ENCODE peak calls at places on chromosome 21, in ten cellular contexts. One of them, this sample, is unnamed.

GRCh38 chr21:44666401-44667320 is at the start of gene KRTAP12-2:
- DNase-seq in GM19239: no peak
- DNase-seq in fibroblast of pulmonary artery: no peak
- DNase-seq in COR-L47: peak
- DNase-seq in activated T-cell treated with anti-CD3 and anti-CD28 coated beads for 1 hour: no peak
- DNase-seq in amygdala: no peak
- DNase-seq in fibroblast of mammary gland: no peak
- DNase-seq in stimulated activated CD4-positive, alpha-beta T cell treated with anti-CD3 and anti-CD28 coated beads, Interleukin-1b, Interleukin-23, amount 100 ng/mL, for 4 hours: no peak
- DNase-seq in activated CD4-positive, alpha-beta memory T cell treated with anti-CD3 and anti-CD28 coated beads, Interleukin-2, amount 10 ng/mL, durations not matched to agents 7 days and 5 days: no peak
- DNase-seq in fibroblast of the conjunctiva: no peak
- DNase-seq in this sample: no peak

GRCh38 chr21:21715286-21715969 is 717.2 kb downstream of the NCAM2 start:
- DNase-seq in fibroblast of mammary gland: peak
- DNase-seq in activated T-cell treated with anti-CD3 and anti-CD28 coated beads for 1 hour: no peak
- DNase-seq in fibroblast of the conjunctiva: no peak
- DNase-seq in amygdala: no peak
- DNase-seq in activated CD4-positive, alpha-beta memory T cell treated with anti-CD3 and anti-CD28 coated beads, Interleukin-2, amount 10 ng/mL, durations not matched to agents 7 days and 5 days: no peak
- DNase-seq in stimulated activated CD4-positive, alpha-beta T cell treated with anti-CD3 and anti-CD28 coated beads, Interleukin-1b, Interleukin-23, amount 100 ng/mL, for 4 hours: no peak
- DNase-seq in fibroblast of pulmonary artery: peak
- DNase-seq in COR-L47: no peak
- DNase-seq in GM19239: no peak
- DNase-seq in this sample: peak

GRCh38 chr21:32088471-32088870 is 190.4 kb downstream of the MIS18A start:
- DNase-seq in fibroblast of mammary gland: no peak
- DNase-seq in COR-L47: no peak
- DNase-seq in activated T-cell treated with anti-CD3 and anti-CD28 coated beads for 1 hour: no peak
- DNase-seq in activated CD4-positive, alpha-beta memory T cell treated with anti-CD3 and anti-CD28 coated beads, Interleukin-2, amount 10 ng/mL, durations not matched to agents 7 days and 5 days: no peak
- DNase-seq in GM19239: no peak
- DNase-seq in fibroblast of the conjunctiva: no peak
- DNase-seq in fibroblast of pulmonary artery: no peak
- DNase-seq in amygdala: no peak
- DNase-seq in stimulated activated CD4-positive, alpha-beta T cell treated with anti-CD3 and anti-CD28 coated beads, Interleukin-1b, Interleukin-23, amount 100 ng/mL, for 4 hours: no peak
- DNase-seq in this sample: no peak

GRCh38 chr21:40685121-40685630 is 161.8 kb downstream of the DSCAM start:
- DNase-seq in GM19239: no peak
- DNase-seq in fibroblast of mammary gland: no peak
- DNase-seq in stimulated activated CD4-positive, alpha-beta T cell treated with anti-CD3 and anti-CD28 coated beads, Interleukin-1b, Interleukin-23, amount 100 ng/mL, for 4 hours: no peak
- DNase-seq in fibroblast of the conjunctiva: no peak
- DNase-seq in COR-L47: no peak
- DNase-seq in activated T-cell treated with anti-CD3 and anti-CD28 coated beads for 1 hour: no peak
- DNase-seq in fibroblast of pulmonary artery: no peak
- DNase-seq in amygdala: no peak
- DNase-seq in activated CD4-positive, alpha-beta memory T cell treated with anti-CD3 and anti-CD28 coated beads, Interleukin-2, amount 10 ng/mL, durations not matched to agents 7 days and 5 days: no peak
- DNase-seq in this sample: no peak

GRCh38 chr21:35974801-35975200 is 85.5 kb downstream of the SETD4 start:
- DNase-seq in GM19239: no peak
- DNase-seq in fibroblast of pulmonary artery: peak
- DNase-seq in activated CD4-positive, alpha-beta memory T cell treated with anti-CD3 and anti-CD28 coated beads, Interleukin-2, amount 10 ng/mL, durations not matched to agents 7 days and 5 days: no peak
- DNase-seq in activated T-cell treated with anti-CD3 and anti-CD28 coated beads for 1 hour: no peak
- DNase-seq in COR-L47: peak
- DNase-seq in fibroblast of the conjunctiva: no peak
- DNase-seq in stimulated activated CD4-positive, alpha-beta T cell treated with anti-CD3 and anti-CD28 coated beads, Interleukin-1b, Interleukin-23, amount 100 ng/mL, for 4 hours: no peak
- DNase-seq in fibroblast of mammary gland: peak
- DNase-seq in amygdala: no peak
- DNase-seq in this sample: peak

GRCh38 chr21:17406202-17406601 is 106.6 kb upstream of the CXADR start:
- DNase-seq in stimulated activated CD4-positive, alpha-beta T cell treated with anti-CD3 and anti-CD28 coated beads, Interleukin-1b, Interleukin-23, amount 100 ng/mL, for 4 hours: no peak
- DNase-seq in fibroblast of mammary gland: no peak
- DNase-seq in COR-L47: no peak
- DNase-seq in fibroblast of pulmonary artery: no peak
- DNase-seq in activated T-cell treated with anti-CD3 and anti-CD28 coated beads for 1 hour: no peak
- DNase-seq in fibroblast of the conjunctiva: no peak
- DNase-seq in activated CD4-positive, alpha-beta memory T cell treated with anti-CD3 and anti-CD28 coated beads, Interleukin-2, amount 10 ng/mL, durations not matched to agents 7 days and 5 days: no peak
- DNase-seq in amygdala: no peak
- DNase-seq in GM19239: no peak
- DNase-seq in this sample: no peak

GRCh38 chr21:31732891-31733520 is 1.1 kb upstream of the SCAF4 start:
- DNase-seq in COR-L47: peak
- DNase-seq in fibroblast of mammary gland: peak
- DNase-seq in amygdala: no peak
- DNase-seq in stimulated activated CD4-positive, alpha-beta T cell treated with anti-CD3 and anti-CD28 coated beads, Interleukin-1b, Interleukin-23, amount 100 ng/mL, for 4 hours: no peak
- DNase-seq in GM19239: no peak
- DNase-seq in fibroblast of pulmonary artery: no peak
- DNase-seq in activated T-cell treated with anti-CD3 and anti-CD28 coated beads for 1 hour: no peak
- DNase-seq in activated CD4-positive, alpha-beta memory T cell treated with anti-CD3 and anti-CD28 coated beads, Interleukin-2, amount 10 ng/mL, durations not matched to agents 7 days and 5 days: peak
- DNase-seq in fibroblast of the conjunctiva: no peak
- DNase-seq in this sample: peak

GRCh38 chr21:28521932-28522826 is 470.5 kb downstream of the LTN1 start:
- DNase-seq in fibroblast of the conjunctiva: peak
- DNase-seq in amygdala: no peak
- DNase-seq in stimulated activated CD4-positive, alpha-beta T cell treated with anti-CD3 and anti-CD28 coated beads, Interleukin-1b, Interleukin-23, amount 100 ng/mL, for 4 hours: no peak
- DNase-seq in fibroblast of pulmonary artery: peak
- DNase-seq in GM19239: no peak
- DNase-seq in COR-L47: peak
- DNase-seq in activated T-cell treated with anti-CD3 and anti-CD28 coated beads for 1 hour: no peak
- DNase-seq in activated CD4-positive, alpha-beta memory T cell treated with anti-CD3 and anti-CD28 coated beads, Interleukin-2, amount 10 ng/mL, durations not matched to agents 7 days and 5 days: no peak
- DNase-seq in fibroblast of mammary gland: peak
- DNase-seq in this sample: no peak

GRCh38 chr21:20645344-20645743 is 352.9 kb upstream of the NCAM2 start:
- DNase-seq in activated T-cell treated with anti-CD3 and anti-CD28 coated beads for 1 hour: no peak
- DNase-seq in fibroblast of mammary gland: no peak
- DNase-seq in activated CD4-positive, alpha-beta memory T cell treated with anti-CD3 and anti-CD28 coated beads, Interleukin-2, amount 10 ng/mL, durations not matched to agents 7 days and 5 days: no peak
- DNase-seq in fibroblast of the conjunctiva: no peak
- DNase-seq in amygdala: no peak
- DNase-seq in stimulated activated CD4-positive, alpha-beta T cell treated with anti-CD3 and anti-CD28 coated beads, Interleukin-1b, Interleukin-23, amount 100 ng/mL, for 4 hours: no peak
- DNase-seq in COR-L47: no peak
- DNase-seq in fibroblast of pulmonary artery: no peak
- DNase-seq in GM19239: no peak
- DNase-seq in this sample: no peak

GRCh38 chr21:32245971-32246370 is 32.9 kb downstream of the MIS18A start:
- DNase-seq in GM19239: no peak
- DNase-seq in fibroblast of the conjunctiva: no peak
- DNase-seq in activated CD4-positive, alpha-beta memory T cell treated with anti-CD3 and anti-CD28 coated beads, Interleukin-2, amount 10 ng/mL, durations not matched to agents 7 days and 5 days: no peak
- DNase-seq in activated T-cell treated with anti-CD3 and anti-CD28 coated beads for 1 hour: no peak
- DNase-seq in fibroblast of pulmonary artery: no peak
- DNase-seq in stimulated activated CD4-positive, alpha-beta T cell treated with anti-CD3 and anti-CD28 coated beads, Interleukin-1b, Interleukin-23, amount 100 ng/mL, for 4 hours: no peak
- DNase-seq in fibroblast of mammary gland: no peak
- DNase-seq in COR-L47: no peak
- DNase-seq in amygdala: no peak
- DNase-seq in this sample: no peak

GRCh38 chr21:38930838-38931237 is 125.1 kb downstream of the ETS2 start:
- DNase-seq in stimulated activated CD4-positive, alpha-beta T cell treated with anti-CD3 and anti-CD28 coated beads, Interleukin-1b, Interleukin-23, amount 100 ng/mL, for 4 hours: no peak
- DNase-seq in fibroblast of mammary gland: peak
- DNase-seq in activated CD4-positive, alpha-beta memory T cell treated with anti-CD3 and anti-CD28 coated beads, Interleukin-2, amount 10 ng/mL, durations not matched to agents 7 days and 5 days: no peak
- DNase-seq in activated T-cell treated with anti-CD3 and anti-CD28 coated beads for 1 hour: no peak
- DNase-seq in fibroblast of the conjunctiva: peak
- DNase-seq in fibroblast of pulmonary artery: peak
- DNase-seq in amygdala: no peak
- DNase-seq in COR-L47: no peak
- DNase-seq in GM19239: no peak
- DNase-seq in this sample: no peak

GRCh38 chr21:31221051-31221450 is 123.0 kb downstream of the TIAM1 start:
- DNase-seq in fibroblast of mammary gland: no peak
- DNase-seq in fibroblast of pulmonary artery: no peak
- DNase-seq in COR-L47: no peak
- DNase-seq in stimulated activated CD4-positive, alpha-beta T cell treated with anti-CD3 and anti-CD28 coated beads, Interleukin-1b, Interleukin-23, amount 100 ng/mL, for 4 hours: no peak
- DNase-seq in fibroblast of the conjunctiva: no peak
- DNase-seq in activated CD4-positive, alpha-beta memory T cell treated with anti-CD3 and anti-CD28 coated beads, Interleukin-2, amount 10 ng/mL, durations not matched to agents 7 days and 5 days: no peak
- DNase-seq in activated T-cell treated with anti-CD3 and anti-CD28 coated beads for 1 hour: no peak
- DNase-seq in amygdala: no peak
- DNase-seq in GM19239: no peak
- DNase-seq in this sample: no peak

GRCh38 chr21:17786219-17787181 is 32.7 kb downstream of the C21orf91 start:
- DNase-seq in stimulated activated CD4-positive, alpha-beta T cell treated with anti-CD3 and anti-CD28 coated beads, Interleukin-1b, Interleukin-23, amount 100 ng/mL, for 4 hours: no peak
- DNase-seq in GM19239: no peak
- DNase-seq in fibroblast of mammary gland: no peak
- DNase-seq in amygdala: no peak
- DNase-seq in fibroblast of pulmonary artery: no peak
- DNase-seq in activated CD4-positive, alpha-beta memory T cell treated with anti-CD3 and anti-CD28 coated beads, Interleukin-2, amount 10 ng/mL, durations not matched to agents 7 days and 5 days: no peak
- DNase-seq in fibroblast of the conjunctiva: no peak
- DNase-seq in COR-L47: no peak
- DNase-seq in activated T-cell treated with anti-CD3 and anti-CD28 coated beads for 1 hour: no peak
- DNase-seq in this sample: no peak

GRCh38 chr21:18030248-18030647 is 211.1 kb upstream of the C21orf91 start:
- DNase-seq in fibroblast of mammary gland: no peak
- DNase-seq in activated T-cell treated with anti-CD3 and anti-CD28 coated beads for 1 hour: no peak
- DNase-seq in activated CD4-positive, alpha-beta memory T cell treated with anti-CD3 and anti-CD28 coated beads, Interleukin-2, amount 10 ng/mL, durations not matched to agents 7 days and 5 days: no peak
- DNase-seq in stimulated activated CD4-positive, alpha-beta T cell treated with anti-CD3 and anti-CD28 coated beads, Interleukin-1b, Interleukin-23, amount 100 ng/mL, for 4 hours: no peak
- DNase-seq in fibroblast of the conjunctiva: no peak
- DNase-seq in GM19239: no peak
- DNase-seq in amygdala: no peak
- DNase-seq in fibroblast of pulmonary artery: no peak
- DNase-seq in COR-L47: no peak
- DNase-seq in this sample: no peak

GRCh38 chr21:37206531-37206930 is 60.6 kb downstream of the VPS26C start:
- DNase-seq in activated CD4-positive, alpha-beta memory T cell treated with anti-CD3 and anti-CD28 coated beads, Interleukin-2, amount 10 ng/mL, durations not matched to agents 7 days and 5 days: no peak
- DNase-seq in amygdala: no peak
- DNase-seq in fibroblast of the conjunctiva: no peak
- DNase-seq in GM19239: no peak
- DNase-seq in fibroblast of mammary gland: no peak
- DNase-seq in COR-L47: no peak
- DNase-seq in fibroblast of pulmonary artery: no peak
- DNase-seq in activated T-cell treated with anti-CD3 and anti-CD28 coated beads for 1 hour: no peak
- DNase-seq in stimulated activated CD4-positive, alpha-beta T cell treated with anti-CD3 and anti-CD28 coated beads, Interleukin-1b, Interleukin-23, amount 100 ng/mL, for 4 hours: no peak
- DNase-seq in this sample: no peak

This sample was measured in COLO829.